ENCODE peak calls at places on chromosome 22, in seven cellular contexts. O, P, S, F, N, V and H are unnamed samples. For H3K4me1, the result is how much of the 10 kb centered on the place peaks cover.

GRCh38 chr22:30946354-30946753 is 22.2 kb downstream of the MORC2 start:
- DNase-seq in P (no peak), S (no peak), V (no peak), O (no peak), N (no peak), F (no peak), H (no peak)

GRCh38 chr22:31253949-31254348 is 38.3 kb downstream of the PIK3IP1 start:
- DNase-seq in P (peak), O (no peak), V (no peak), S (no peak), N (peak), F (peak), H (peak)

GRCh38 chr22:18000441-18001039 is 23.8 kb downstream of the MICAL3 start:
- DNase-seq in S (no peak), O (peak), N (peak), F (peak), V (peak), P (peak), H (no peak)

GRCh38 chr22:24445481-24446290 is 18.3 kb downstream of the ADORA2A start:
- DNase-seq in S (no peak), P (no peak), N (no peak), O (peak), F (no peak), V (no peak), H (no peak)

GRCh38 chr22:17243524-17243923 is 24.3 kb upstream of the ADA2 start:
- DNase-seq in S (no peak), N (peak), V (no peak), O (no peak), F (no peak), P (no peak), H (no peak)

GRCh38 chr22:31240011-31240410 is 27.9 kb downstream of the LIMK2 start:
- DNase-seq in O (no peak), V (no peak), N (no peak), F (no peak), S (no peak), P (no peak), H (no peak)

GRCh38 chr22:29799217-29799680 is 32.1 kb downstream of the UQCR10 start:
- DNase-seq in V (peak), O (peak), P (no peak), N (peak), F (peak), S (peak), H (peak)

GRCh38 chr22:28801845-28802594 is 1.7 kb upstream of the XBP1 start:
- DNase-seq in V (no peak), F (no peak), O (no peak), N (no peak), P (peak), S (no peak), H (no peak)

GRCh38 chr22:19867617-19868016 is 12.9 kb upstream of the GNB1L start:
- DNase-seq in N (no peak), F (peak), O (peak), S (peak), V (peak), P (no peak), H (no peak)

GRCh38 chr22:17576475-17576874 is 13.2 kb downstream of the SLC25A18 start:
- DNase-seq in V (peak), O (no peak), N (peak), F (no peak), P (peak), S (no peak), H (no peak)

GRCh38 chr22:42769574-42770447 is 49.1 kb upstream of the A4GALT start:
- DNase-seq in F (peak), P (no peak), S (peak), O (peak), N (peak), V (peak), H (peak)

GRCh38 chr22:24421428-24421931 is 5.9 kb upstream of the ADORA2A start:
- DNase-seq in S (no peak), N (no peak), F (no peak), V (no peak), O (no peak), P (peak), H (no peak)

GRCh38 chr22:32075997-32076725 is 33.1 kb downstream of the SLC5A1 start:
- DNase-seq in F (no peak), O (no peak), V (no peak), S (no peak), P (no peak), N (no peak), H (no peak)

GRCh38 chr22:48576333-48577013 is 1251.2 kb downstream of the BRD1 start:
- DNase-seq in V (no peak), S (no peak), O (no peak), P (peak), N (no peak), F (no peak), H (no peak)
- H3K27ac ChIP-seq in V (no peak), S (no peak), O (no peak), P (no peak), N (no peak), F (no peak), H (no peak)

GRCh38 chr22:36336246-36337182 is 51.3 kb downstream of the MYH9 start:
- DNase-seq in F (no peak), S (peak), V (no peak), O (peak), P (no peak), N (no peak), H (no peak)

GRCh38 chr22:36341640-36342041 is 46.1 kb downstream of the MYH9 start:
- DNase-seq in F (no peak), O (no peak), V (no peak), N (no peak), S (no peak), P (no peak), H (no peak)

GRCh38 chr22:36337365-36338130 is 50.2 kb downstream of the MYH9 start:
- DNase-seq in P (no peak), S (no peak), O (no peak), N (no peak), F (no peak), V (no peak), H (no peak)

GRCh38 chr22:36340621-36341020 is 47.1 kb downstream of the MYH9 start:
- DNase-seq in P (no peak), F (no peak), O (no peak), N (no peak), V (no peak), S (no peak), H (no peak)

GRCh38 chr22:36339171-36340065 is 48.3 kb downstream of the MYH9 start:
- DNase-seq in V (no peak), O (no peak), N (no peak), S (no peak), P (no peak), F (no peak), H (no peak)
- H3K4me1 ChIP-seq in V (under half), O (half or more), N (under half), S (under half), P (under half), F (under half), H (under half)

GRCh38 chr22:40499187-40499753 is 128.9 kb downstream of the SGSM3 start:
- DNase-seq in P (no peak), O (peak), S (no peak), V (no peak), F (no peak), N (peak), H (no peak)
- H3K27ac ChIP-seq in P (peak), O (peak), S (peak), V (no peak), F (peak), N (peak), H (peak)

GRCh38 chr22:37569009-37569920 is 9.0 kb downstream of the CDC42EP1 start:
- DNase-seq in O (no peak), P (peak), N (no peak), S (no peak), V (no peak), F (no peak), H (peak)

GRCh38 chr22:37566903-37567798 is 6.9 kb downstream of the CDC42EP1 start:
- DNase-seq in V (peak), F (peak), P (peak), O (peak), N (peak), S (peak), H (peak)

GRCh38 chr22:37566329-37566837 is 6.1 kb downstream of the CDC42EP1 start:
- DNase-seq in V (no peak), P (no peak), O (no peak), F (no peak), N (no peak), S (no peak), H (no peak)

GRCh38 chr22:37568448-37569008 is 8.2 kb downstream of the CDC42EP1 start:
- DNase-seq in N (no peak), O (no peak), P (no peak), V (no peak), S (no peak), F (no peak), H (no peak)

DNA sequence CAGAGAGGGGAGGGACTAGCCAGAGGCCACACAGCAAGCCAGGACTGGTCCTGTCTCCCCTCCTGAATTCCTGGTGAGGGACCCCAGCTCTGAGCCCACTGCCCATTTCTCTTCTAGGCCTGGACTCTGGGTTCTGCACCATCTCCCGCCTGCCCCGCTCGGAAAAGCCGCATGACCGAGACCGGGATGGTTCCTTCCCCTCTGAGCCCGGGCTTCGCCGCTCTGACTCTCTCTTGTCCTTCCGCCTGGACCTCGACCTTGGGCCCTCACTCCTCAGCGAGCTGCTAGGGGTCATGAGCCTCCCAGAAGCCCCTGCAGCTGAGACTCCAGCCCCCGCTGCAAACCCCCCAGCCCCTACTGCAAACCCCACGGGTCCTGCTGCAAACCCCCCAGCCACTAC is 7.7 kb downstream of the CDC42EP1 start:
- DNase-seq in N (no peak), S (no peak), O (no peak), F (no peak), P (no peak), V (no peak), H (no peak)
- H3K4me1 ChIP-seq in N (under half), S (half or more), O (half or more), F (under half), P (under half), V (under half), H (under half)

GRCh38 chr22:47400701-47401591 is 638.5 kb downstream of the TBC1D22A start:
- DNase-seq in N (no peak), F (no peak), S (no peak), V (peak), O (peak), P (no peak), H (no peak)

GRCh38 chr22:47406180-47406723 is 643.8 kb downstream of the TBC1D22A start:
- DNase-seq in V (peak), S (no peak), O (peak), P (no peak), F (no peak), N (no peak), H (no peak)

GRCh38 chr22:47401976-47402770 is 639.7 kb downstream of the TBC1D22A start:
- DNase-seq in N (no peak), O (peak), S (no peak), P (no peak), V (peak), F (no peak), H (no peak)

GRCh38 chr22:47401592-47401898 is 639.1 kb downstream of the TBC1D22A start:
- DNase-seq in N (no peak), S (no peak), F (no peak), P (no peak), O (no peak), V (peak), H (no peak)

GRCh38 chr22:47402876-47403525 is 640.6 kb downstream of the TBC1D22A start:
- DNase-seq in P (no peak), F (no peak), O (peak), N (no peak), V (peak), S (no peak), H (no peak)
- H3K27ac ChIP-seq in P (no peak), F (no peak), O (no peak), N (no peak), V (no peak), S (no peak), H (no peak)

GRCh38 chr22:45310331-45311032 is 748 bp downstream of the FAM118A start:
- DNase-seq in V (peak), O (no peak), P (no peak), S (no peak), F (peak), N (no peak), H (no peak)
- H3K4me1 ChIP-seq in V (under half), O (under half), P (under half), S (under half), F (under half), N (under half), H (under half)

GRCh38 chr22:49657275-49657973 is 170.2 kb downstream of the BRD1 start:
- DNase-seq in F (peak), V (peak), P (no peak), N (peak), S (peak), O (peak), H (peak)

GRCh38 chr22:49655168-49655812 is 172.4 kb downstream of the BRD1 start:
- DNase-seq in O (no peak), F (no peak), N (no peak), S (no peak), V (peak), P (no peak), H (no peak)

GRCh38 chr22:49657974-49658550 is 169.6 kb downstream of the BRD1 start:
- DNase-seq in P (no peak), O (peak), S (no peak), F (peak), V (no peak), N (no peak), H (no peak)

GRCh38 chr22:49658902-49659280 is 168.8 kb downstream of the BRD1 start:
- DNase-seq in F (no peak), V (no peak), S (no peak), O (peak), N (no peak), P (no peak), H (no peak)

DNA sequence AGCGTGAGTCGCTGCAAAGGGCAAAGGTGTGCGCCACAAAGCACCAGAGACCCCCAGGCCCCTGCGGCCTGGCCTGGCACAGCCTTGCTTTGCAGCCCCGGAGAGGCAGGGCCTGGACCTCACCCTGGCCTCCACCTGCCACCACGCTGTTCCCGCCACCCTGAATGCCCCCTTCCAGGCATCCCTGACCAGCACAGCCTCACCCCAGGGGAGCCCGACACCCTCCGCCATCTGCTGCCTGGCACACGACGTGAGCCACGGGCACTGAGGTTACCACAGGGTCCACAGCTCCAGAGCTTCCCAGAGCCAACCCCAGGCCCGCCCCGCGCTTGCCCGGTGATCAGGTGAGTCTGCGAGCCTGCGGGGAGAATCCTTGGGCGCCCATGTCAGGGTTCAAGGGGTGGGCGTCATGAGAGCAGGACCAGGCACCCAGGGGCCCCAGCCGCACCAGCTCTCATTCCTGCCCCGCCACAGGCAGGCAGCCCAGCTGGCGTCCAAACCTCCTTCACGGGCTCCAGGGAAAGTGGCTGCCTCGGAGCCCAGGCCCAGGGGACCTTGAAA is 171.3 kb downstream of the BRD1 start:
- DNase-seq in S (no peak), O (no peak), F (no peak), V (peak), P (no peak), N (no peak), H (no peak)
- H3K27ac ChIP-seq in S (no peak), O (no peak), F (peak), V (no peak), P (no peak), N (peak), H (no peak)